ENCODE peak calls at places on chromosomes 12 and 14, in six cellular contexts. One of them, this sample, is unnamed.

GRCh38 chr12:32983968-32984367 is 87.4 kb upstream of the PKP2 start:
- DNase-seq in progenitor cell of endocrine pancreas: no peak
- DNase-seq in AG04450: no peak
- DNase-seq in left ventricle myocardium inferior: no peak
- DNase-seq in HFFc6: no peak
- DNase-seq in GM20000: no peak
- DNase-seq in this sample: no peak

GRCh38 chr12:54135621-54136027 is 53.2 kb downstream of the SMUG1 start:
- DNase-seq in progenitor cell of endocrine pancreas: peak; percentile 71
- DNase-seq in AG04450: no peak
- DNase-seq in left ventricle myocardium inferior: no peak
- DNase-seq in HFFc6: no peak
- DNase-seq in GM20000: no peak
- DNase-seq in this sample: no peak

GRCh38 chr12:9340422-9341259 is 132.4 kb upstream of the PZP start:
- DNase-seq in progenitor cell of endocrine pancreas: no peak
- DNase-seq in AG04450: peak; percentile 73
- DNase-seq in left ventricle myocardium inferior: no peak
- DNase-seq in HFFc6: peak; percentile 63
- DNase-seq in GM20000: no peak
- DNase-seq in this sample: no peak

GRCh38 chr12:105977256-105978051 is 161.3 kb downstream of the NUAK1 start:
- DNase-seq in progenitor cell of endocrine pancreas: no peak
- DNase-seq in AG04450: peak; percentile 74
- DNase-seq in left ventricle myocardium inferior: no peak
- DNase-seq in HFFc6: peak; percentile 87
- DNase-seq in GM20000: no peak
- DNase-seq in this sample: no peak

GRCh38 chr12:16245199-16245598 is 32.3 kb downstream of the SLC15A5 start:
- DNase-seq in progenitor cell of endocrine pancreas: no peak
- DNase-seq in AG04450: no peak
- DNase-seq in left ventricle myocardium inferior: no peak
- DNase-seq in HFFc6: no peak
- DNase-seq in GM20000: no peak
- DNase-seq in this sample: no peak

GRCh38 chr14:104277416-104278213 is 139.2 kb downstream of the KIF26A start:
- DNase-seq in progenitor cell of endocrine pancreas: peak; percentile 4
- DNase-seq in AG04450: no peak
- DNase-seq in left ventricle myocardium inferior: peak; percentile 11
- DNase-seq in HFFc6: no peak
- DNase-seq in GM20000: no peak
- DNase-seq in this sample: peak; percentile 2

GRCh38 chr12:117064596-117064995 is 34.6 kb downstream of the TESC start:
- DNase-seq in progenitor cell of endocrine pancreas: no peak
- DNase-seq in AG04450: no peak
- DNase-seq in left ventricle myocardium inferior: no peak
- DNase-seq in HFFc6: no peak
- DNase-seq in GM20000: no peak
- DNase-seq in this sample: no peak

GRCh38 chr12:53231859-53232640 is at the start of gene RARG:
- DNase-seq in progenitor cell of endocrine pancreas: no peak
- DNase-seq in AG04450: no peak
- DNase-seq in left ventricle myocardium inferior: peak; percentile 60
- DNase-seq in HFFc6: peak; percentile 43
- DNase-seq in GM20000: peak; percentile 58
- DNase-seq in this sample: peak; percentile 62

GRCh38 chr14:67332468-67332867 is 27.1 kb downstream of the ATP6V1D start:
- DNase-seq in progenitor cell of endocrine pancreas: no peak
- DNase-seq in AG04450: no peak
- DNase-seq in left ventricle myocardium inferior: no peak
- DNase-seq in HFFc6: no peak
- DNase-seq in GM20000: no peak
- DNase-seq in this sample: no peak

GRCh38 chr12:26345471-26346003 is 150.2 kb downstream of the SSPN start:
- DNase-seq in progenitor cell of endocrine pancreas: no peak
- DNase-seq in AG04450: no peak
- DNase-seq in left ventricle myocardium inferior: no peak
- DNase-seq in HFFc6: no peak
- DNase-seq in GM20000: no peak
- DNase-seq in this sample: no peak

GRCh38 chr12:62192486-62193250 is 67.5 kb upstream of the USP15 start:
- DNase-seq in progenitor cell of endocrine pancreas: peak; percentile 52
- DNase-seq in AG04450: peak; percentile 34
- DNase-seq in left ventricle myocardium inferior: peak; percentile 15
- DNase-seq in HFFc6: peak; percentile 87
- DNase-seq in GM20000: peak; percentile 84
- DNase-seq in this sample: peak; percentile 42

GRCh38 chr14:90820958-90821357 is 4.7 kb upstream of the TTC7B start:
- DNase-seq in progenitor cell of endocrine pancreas: no peak
- DNase-seq in AG04450: no peak
- DNase-seq in left ventricle myocardium inferior: no peak
- DNase-seq in HFFc6: peak; percentile 43
- DNase-seq in GM20000: peak; percentile 63
- DNase-seq in this sample: peak; percentile 48

GRCh38 chr12:123115409-123116111 is 35.3 kb downstream of the PITPNM2 start:
- DNase-seq in progenitor cell of endocrine pancreas: no peak
- DNase-seq in AG04450: peak; percentile 90
- DNase-seq in left ventricle myocardium inferior: peak; percentile 52
- DNase-seq in HFFc6: peak; percentile 96
- DNase-seq in GM20000: peak; percentile 53
- DNase-seq in this sample: no peak

GRCh38 chr12:116498471-116498870 is 60.7 kb upstream of the MAP1LC3B2 start:
- DNase-seq in progenitor cell of endocrine pancreas: no peak
- DNase-seq in AG04450: no peak
- DNase-seq in left ventricle myocardium inferior: no peak
- DNase-seq in HFFc6: no peak
- DNase-seq in GM20000: no peak
- DNase-seq in this sample: no peak

GRCh38 chr14:74141703-74142102 is 56.9 kb downstream of the LIN52 start:
- DNase-seq in progenitor cell of endocrine pancreas: no peak
- DNase-seq in AG04450: no peak
- DNase-seq in left ventricle myocardium inferior: no peak
- DNase-seq in HFFc6: no peak
- DNase-seq in GM20000: no peak
- DNase-seq in this sample: no peak

GRCh38 chr14:46259536-46259935 is 392.0 kb downstream of the RPL10L start:
- DNase-seq in progenitor cell of endocrine pancreas: no peak
- DNase-seq in AG04450: no peak
- DNase-seq in left ventricle myocardium inferior: no peak
- DNase-seq in HFFc6: no peak
- DNase-seq in GM20000: no peak
- DNase-seq in this sample: no peak

GRCh38 chr12:81332054-81332453 is 254.2 kb downstream of the ACSS3 start:
- DNase-seq in progenitor cell of endocrine pancreas: no peak
- DNase-seq in AG04450: no peak
- DNase-seq in left ventricle myocardium inferior: no peak
- DNase-seq in HFFc6: no peak
- DNase-seq in GM20000: no peak
- DNase-seq in this sample: no peak

GRCh38 chr12:102755271-102755670 is 161.8 kb downstream of the PAH start:
- DNase-seq in progenitor cell of endocrine pancreas: no peak
- DNase-seq in AG04450: no peak
- DNase-seq in left ventricle myocardium inferior: no peak
- DNase-seq in HFFc6: no peak
- DNase-seq in GM20000: no peak
- DNase-seq in this sample: no peak

GRCh38 chr12:52090291-52090690 is 10.8 kb downstream of the SMIM41 start:
- DNase-seq in progenitor cell of endocrine pancreas: no peak
- DNase-seq in AG04450: no peak
- DNase-seq in left ventricle myocardium inferior: no peak
- DNase-seq in HFFc6: no peak
- DNase-seq in GM20000: peak; percentile 7
- DNase-seq in this sample: no peak

GRCh38 chr12:22667122-22667521 is 42.2 kb downstream of the ETNK1 start:
- DNase-seq in progenitor cell of endocrine pancreas: no peak
- DNase-seq in AG04450: no peak
- DNase-seq in left ventricle myocardium inferior: no peak
- DNase-seq in HFFc6: no peak
- DNase-seq in GM20000: no peak
- DNase-seq in this sample: no peak

DNA sequence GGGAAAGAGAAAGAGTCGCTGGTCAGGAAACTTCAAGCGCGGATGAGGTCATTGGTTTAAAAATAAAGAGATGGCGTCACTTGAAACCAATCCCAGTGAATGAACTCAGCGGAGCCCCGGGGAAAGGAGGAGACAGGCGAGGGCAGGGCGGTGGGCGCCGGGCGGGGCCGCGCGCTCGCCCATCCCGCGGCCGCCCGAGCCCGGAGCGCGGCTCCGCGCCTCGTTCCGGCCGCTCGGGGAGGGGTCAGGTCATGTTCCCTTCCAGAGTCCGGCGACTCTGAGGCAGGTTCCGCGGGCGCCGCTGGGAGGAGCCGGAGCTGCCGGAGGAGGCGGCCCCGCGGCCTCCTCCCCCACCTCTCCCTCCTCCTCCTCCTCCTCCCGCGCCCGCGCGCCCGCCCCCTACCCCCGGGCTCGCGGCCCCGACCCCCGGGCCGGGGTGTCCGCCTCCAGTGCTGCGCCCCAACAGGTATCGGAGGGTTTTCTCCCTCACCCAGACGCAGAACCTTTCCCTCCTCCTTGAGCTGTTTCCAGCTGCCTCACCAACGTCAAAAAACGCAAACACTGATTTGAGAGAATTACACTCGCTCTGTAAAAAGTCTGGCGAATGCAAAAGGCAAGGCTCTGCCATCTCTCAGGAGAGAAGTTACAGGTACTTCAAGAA is at the start of gene DUSP16:
- DNase-seq in progenitor cell of endocrine pancreas: peak; percentile 98
- DNase-seq in AG04450: peak; percentile 81
- DNase-seq in left ventricle myocardium inferior: peak; percentile 92
- DNase-seq in HFFc6: peak; percentile 94
- DNase-seq in GM20000: peak; percentile 95
- DNase-seq in this sample: peak; percentile 96
- TF ChIP-seq CTCF in progenitor cell of endocrine pancreas: peak; percentile 33
- TF ChIP-seq CTCF in AG04450: no peak
- TF ChIP-seq CTCF in left ventricle myocardium inferior: peak; percentile 46
- TF ChIP-seq CTCF in HFFc6: no peak
- TF ChIP-seq CTCF in GM20000: no peak
- TF ChIP-seq CTCF in this sample: peak; percentile 47

GRCh38 chr12:66066071-66066928 is 64.2 kb downstream of the LLPH start:
- DNase-seq in progenitor cell of endocrine pancreas: no peak
- DNase-seq in AG04450: peak; percentile 59
- DNase-seq in left ventricle myocardium inferior: no peak
- DNase-seq in HFFc6: no peak
- DNase-seq in GM20000: no peak
- DNase-seq in this sample: no peak
- TF ChIP-seq CTCF in progenitor cell of endocrine pancreas: no peak
- TF ChIP-seq CTCF in AG04450: peak; percentile 33
- TF ChIP-seq CTCF in left ventricle myocardium inferior: no peak
- TF ChIP-seq CTCF in HFFc6: peak; percentile 13
- TF ChIP-seq CTCF in GM20000: no peak
- TF ChIP-seq CTCF in this sample: no peak

GRCh38 chr14:54342806-54343205 is 54.0 kb upstream of the CDKN3 start:
- DNase-seq in progenitor cell of endocrine pancreas: no peak
- DNase-seq in AG04450: no peak
- DNase-seq in left ventricle myocardium inferior: no peak
- DNase-seq in HFFc6: no peak
- DNase-seq in GM20000: no peak
- DNase-seq in this sample: no peak

GRCh38 chr14:54337314-54337713 is 59.5 kb upstream of the CDKN3 start:
- DNase-seq in progenitor cell of endocrine pancreas: no peak
- DNase-seq in AG04450: no peak
- DNase-seq in left ventricle myocardium inferior: no peak
- DNase-seq in HFFc6: no peak
- DNase-seq in GM20000: no peak
- DNase-seq in this sample: no peak

GRCh38 chr14:54339771-54340170 is 57.0 kb upstream of the CDKN3 start:
- DNase-seq in progenitor cell of endocrine pancreas: no peak
- DNase-seq in AG04450: no peak
- DNase-seq in left ventricle myocardium inferior: no peak
- DNase-seq in HFFc6: no peak
- DNase-seq in GM20000: no peak
- DNase-seq in this sample: no peak

GRCh38 chr14:54335569-54336155 is 61.1 kb upstream of the CDKN3 start:
- DNase-seq in progenitor cell of endocrine pancreas: no peak
- DNase-seq in AG04450: no peak
- DNase-seq in left ventricle myocardium inferior: no peak
- DNase-seq in HFFc6: no peak
- DNase-seq in GM20000: no peak
- DNase-seq in this sample: no peak

DNA sequence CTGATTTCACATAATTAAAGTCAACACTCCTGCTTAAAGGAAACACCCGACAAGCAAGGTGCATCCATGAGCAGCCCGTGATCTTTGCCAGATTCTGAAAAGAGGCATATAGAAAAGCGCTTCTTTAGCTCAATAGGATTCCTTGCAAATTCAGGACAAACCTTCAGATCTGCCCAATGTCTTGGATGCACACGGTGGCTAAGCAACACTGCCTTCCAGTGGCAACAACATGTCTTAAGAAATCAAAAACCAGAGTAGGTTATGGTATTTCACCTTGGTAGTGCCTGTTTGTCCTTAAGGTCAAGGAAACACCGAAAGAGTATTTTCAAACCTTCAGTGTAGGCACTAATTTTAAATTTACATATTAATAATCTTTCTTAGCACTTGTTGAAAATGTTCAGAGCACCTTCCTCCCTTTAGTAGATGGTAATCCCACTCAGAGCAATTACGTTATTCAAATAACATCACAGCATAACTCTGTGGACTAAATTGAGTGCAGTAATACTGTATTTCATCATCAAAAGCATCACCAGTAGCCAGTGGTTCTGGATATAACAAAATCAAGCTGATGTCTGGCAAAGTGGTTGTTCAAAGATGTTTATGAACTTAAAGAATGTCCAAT is 58.0 kb upstream of the CDKN3 start:
- DNase-seq in progenitor cell of endocrine pancreas: no peak
- DNase-seq in AG04450: peak; percentile 15
- DNase-seq in left ventricle myocardium inferior: no peak
- DNase-seq in HFFc6: peak; percentile 18
- DNase-seq in GM20000: no peak
- DNase-seq in this sample: no peak
- TF ChIP-seq CTCF in progenitor cell of endocrine pancreas: peak; percentile 50
- TF ChIP-seq CTCF in AG04450: peak; percentile 55
- TF ChIP-seq CTCF in left ventricle myocardium inferior: no peak
- TF ChIP-seq CTCF in HFFc6: peak; percentile 77
- TF ChIP-seq CTCF in GM20000: no peak
- TF ChIP-seq CTCF in this sample: no peak

GRCh38 chr12:88638956-88639355 is 58.7 kb upstream of the KITLG start:
- DNase-seq in progenitor cell of endocrine pancreas: no peak
- DNase-seq in AG04450: no peak
- DNase-seq in left ventricle myocardium inferior: no peak
- DNase-seq in HFFc6: peak; percentile 25
- DNase-seq in GM20000: no peak
- DNase-seq in this sample: no peak

GRCh38 chr12:88638388-88638787 is 58.1 kb upstream of the KITLG start:
- DNase-seq in progenitor cell of endocrine pancreas: no peak
- DNase-seq in AG04450: no peak
- DNase-seq in left ventricle myocardium inferior: no peak
- DNase-seq in HFFc6: no peak
- DNase-seq in GM20000: no peak
- DNase-seq in this sample: no peak

GRCh38 chr12:88628856-88629509 is 48.7 kb upstream of the KITLG start:
- DNase-seq in progenitor cell of endocrine pancreas: no peak
- DNase-seq in AG04450: no peak
- DNase-seq in left ventricle myocardium inferior: no peak
- DNase-seq in HFFc6: no peak
- DNase-seq in GM20000: no peak
- DNase-seq in this sample: peak; percentile 74

GRCh38 chr12:88634008-88634407 is 53.7 kb upstream of the KITLG start:
- DNase-seq in progenitor cell of endocrine pancreas: no peak
- DNase-seq in AG04450: no peak
- DNase-seq in left ventricle myocardium inferior: no peak
- DNase-seq in HFFc6: no peak
- DNase-seq in GM20000: no peak
- DNase-seq in this sample: peak; percentile 49

GRCh38 chr12:88633312-88633711 is 53.0 kb upstream of the KITLG start:
- DNase-seq in progenitor cell of endocrine pancreas: no peak
- DNase-seq in AG04450: no peak
- DNase-seq in left ventricle myocardium inferior: no peak
- DNase-seq in HFFc6: peak; percentile 19
- DNase-seq in GM20000: no peak
- DNase-seq in this sample: no peak
- TF ChIP-seq CTCF in progenitor cell of endocrine pancreas: peak; percentile 53
- TF ChIP-seq CTCF in AG04450: peak; percentile 31
- TF ChIP-seq CTCF in left ventricle myocardium inferior: peak; percentile 32
- TF ChIP-seq CTCF in HFFc6: peak; percentile 83
- TF ChIP-seq CTCF in GM20000: no peak
- TF ChIP-seq CTCF in this sample: peak; percentile 29

This sample was measured in body of pancreas.